ENCODE peak calls at places on chromosomes 1 and 21, in five cellular contexts. One of them, this sample, is unnamed. For H3K4me1, the result is how much of the 10 kb centered on the place peaks cover.

GRCh38 chr1:7722670-7723012 is 48.5 kb upstream of the VAMP3 start:
- DNase-seq in small intestine: no peak
- DNase-seq in aorta: no peak
- DNase-seq in upper lobe of right lung: no peak
- DNase-seq in CD4-positive, CD25-positive, alpha-beta regulatory T cell: no peak
- DNase-seq in this sample: no peak

GRCh38 chr1:74716822-74717221 is 16.0 kb downstream of the CRYZ start:
- DNase-seq in small intestine: no peak
- DNase-seq in aorta: no peak
- DNase-seq in upper lobe of right lung: no peak
- DNase-seq in CD4-positive, CD25-positive, alpha-beta regulatory T cell: no peak
- DNase-seq in this sample: no peak

GRCh38 chr1:44476891-44477290 is 71.8 kb downstream of the RNF220 start:
- DNase-seq in small intestine: no peak
- DNase-seq in aorta: no peak
- DNase-seq in upper lobe of right lung: no peak
- DNase-seq in CD4-positive, CD25-positive, alpha-beta regulatory T cell: no peak
- DNase-seq in this sample: no peak

GRCh38 chr1:55441474-55441873 is 226.3 kb upstream of the USP24 start:
- DNase-seq in small intestine: no peak
- DNase-seq in aorta: no peak
- DNase-seq in upper lobe of right lung: no peak
- DNase-seq in CD4-positive, CD25-positive, alpha-beta regulatory T cell: no peak
- DNase-seq in this sample: no peak

GRCh38 chr1:147515046-147515869 is 26.0 kb upstream of the BCL9 start:
- DNase-seq in small intestine: peak
- DNase-seq in aorta: no peak
- DNase-seq in upper lobe of right lung: no peak
- DNase-seq in CD4-positive, CD25-positive, alpha-beta regulatory T cell: peak
- DNase-seq in this sample: no peak

GRCh38 chr1:29235955-29236742 is at the start of gene PTPRU:
- DNase-seq in small intestine: peak
- DNase-seq in aorta: peak
- DNase-seq in upper lobe of right lung: peak
- DNase-seq in CD4-positive, CD25-positive, alpha-beta regulatory T cell: peak
- DNase-seq in this sample: peak

GRCh38 chr1:232922475-232922874 is 27.9 kb upstream of the NTPCR start:
- DNase-seq in small intestine: no peak
- DNase-seq in aorta: no peak
- DNase-seq in upper lobe of right lung: no peak
- DNase-seq in CD4-positive, CD25-positive, alpha-beta regulatory T cell: no peak
- DNase-seq in this sample: no peak

GRCh38 chr1:194512957-194513356 is 1326.5 kb upstream of the B3GALT2 start:
- DNase-seq in small intestine: no peak
- DNase-seq in aorta: no peak
- DNase-seq in upper lobe of right lung: no peak
- DNase-seq in CD4-positive, CD25-positive, alpha-beta regulatory T cell: no peak
- DNase-seq in this sample: no peak

GRCh38 chr1:86913399-86913895 is 479 bp downstream of the SELENOF start:
- DNase-seq in small intestine: peak
- DNase-seq in aorta: no peak
- DNase-seq in upper lobe of right lung: no peak
- DNase-seq in CD4-positive, CD25-positive, alpha-beta regulatory T cell: peak
- DNase-seq in this sample: peak

GRCh38 chr1:88661188-88661587 is 22.9 kb upstream of the PKN2 start:
- DNase-seq in small intestine: peak
- DNase-seq in aorta: no peak
- DNase-seq in upper lobe of right lung: no peak
- DNase-seq in CD4-positive, CD25-positive, alpha-beta regulatory T cell: peak
- DNase-seq in this sample: no peak

GRCh38 chr21:14591277-14591876 is 45.3 kb upstream of the SAMSN1 start:
- DNase-seq in small intestine: no peak
- DNase-seq in aorta: no peak
- DNase-seq in upper lobe of right lung: no peak
- DNase-seq in CD4-positive, CD25-positive, alpha-beta regulatory T cell: peak
- DNase-seq in this sample: no peak
- H3K4me3 ChIP-seq in small intestine: no peak
- H3K4me3 ChIP-seq in aorta: no peak
- H3K4me3 ChIP-seq in upper lobe of right lung: no peak
- H3K4me3 ChIP-seq in CD4-positive, CD25-positive, alpha-beta regulatory T cell: peak
- H3K4me3 ChIP-seq in this sample: no peak

DNA sequence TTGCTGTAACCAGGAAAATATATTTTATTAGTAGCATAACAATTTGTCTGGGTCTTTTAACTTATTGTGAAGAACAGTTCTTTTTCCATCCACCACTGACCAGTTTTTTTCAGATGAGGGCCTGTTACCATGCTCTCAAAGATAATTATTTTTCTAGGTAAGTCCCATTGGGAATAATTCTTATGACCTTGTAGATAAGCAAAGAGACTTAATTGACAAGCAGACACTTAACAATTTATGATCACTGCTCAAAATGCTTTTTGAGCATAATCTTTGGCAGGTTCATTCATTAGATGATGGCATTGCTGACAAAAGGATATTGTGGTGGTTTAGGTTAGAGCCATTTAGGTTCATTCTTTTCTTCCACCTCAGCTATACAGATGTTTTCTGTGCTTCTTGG is 6.6 kb downstream of the SNX27 start:
- DNase-seq in small intestine: no peak
- DNase-seq in aorta: no peak
- DNase-seq in upper lobe of right lung: no peak
- DNase-seq in CD4-positive, CD25-positive, alpha-beta regulatory T cell: no peak
- DNase-seq in this sample: no peak
- H3K4me1 ChIP-seq in small intestine: under half
- H3K4me1 ChIP-seq in aorta: under half
- H3K4me1 ChIP-seq in upper lobe of right lung: under half
- H3K4me1 ChIP-seq in CD4-positive, CD25-positive, alpha-beta regulatory T cell: under half
- H3K4me1 ChIP-seq in this sample: under half

GRCh38 chr1:42380617-42381423 is at the start of gene RIMKLA:
- DNase-seq in small intestine: peak
- DNase-seq in aorta: peak
- DNase-seq in upper lobe of right lung: peak
- DNase-seq in CD4-positive, CD25-positive, alpha-beta regulatory T cell: peak
- DNase-seq in this sample: peak
- H3K4me3 ChIP-seq in small intestine: peak
- H3K4me3 ChIP-seq in aorta: peak
- H3K4me3 ChIP-seq in upper lobe of right lung: peak
- H3K4me3 ChIP-seq in CD4-positive, CD25-positive, alpha-beta regulatory T cell: no peak
- H3K4me3 ChIP-seq in this sample: peak

GRCh38 chr1:156291226-156292061 is 4.0 kb downstream of the GLMP start:
- DNase-seq in small intestine: peak
- DNase-seq in aorta: peak
- DNase-seq in upper lobe of right lung: peak
- DNase-seq in CD4-positive, CD25-positive, alpha-beta regulatory T cell: no peak
- DNase-seq in this sample: no peak

GRCh38 chr1:156293895-156294294 is 1.6 kb downstream of the GLMP start:
- DNase-seq in small intestine: no peak
- DNase-seq in aorta: no peak
- DNase-seq in upper lobe of right lung: no peak
- DNase-seq in CD4-positive, CD25-positive, alpha-beta regulatory T cell: no peak
- DNase-seq in this sample: no peak

GRCh38 chr1:156289857-156290256 is 5.6 kb downstream of the GLMP start:
- DNase-seq in small intestine: no peak
- DNase-seq in aorta: no peak
- DNase-seq in upper lobe of right lung: no peak
- DNase-seq in CD4-positive, CD25-positive, alpha-beta regulatory T cell: no peak
- DNase-seq in this sample: no peak

GRCh38 chr1:156295391-156295947 is at the start of gene GLMP:
- DNase-seq in small intestine: peak
- DNase-seq in aorta: peak
- DNase-seq in upper lobe of right lung: peak
- DNase-seq in CD4-positive, CD25-positive, alpha-beta regulatory T cell: peak
- DNase-seq in this sample: peak

GRCh38 chr1:156293098-156293434 is 2.4 kb downstream of the GLMP start:
- DNase-seq in small intestine: no peak
- DNase-seq in aorta: peak
- DNase-seq in upper lobe of right lung: no peak
- DNase-seq in CD4-positive, CD25-positive, alpha-beta regulatory T cell: no peak
- DNase-seq in this sample: no peak
- H3K4me1 ChIP-seq in small intestine: under half
- H3K4me1 ChIP-seq in aorta: under half
- H3K4me1 ChIP-seq in upper lobe of right lung: under half
- H3K4me1 ChIP-seq in CD4-positive, CD25-positive, alpha-beta regulatory T cell: under half
- H3K4me1 ChIP-seq in this sample: under half

This sample was measured in CD8-positive, alpha-beta memory T cell.